ENCODE peak calls at places on chromosomes 5 and 9, in four cellular contexts. One of them, this sample, is unnamed.

GRCh38 chr9:86079421-86080111 is 19.8 kb downstream of the GOLM1 start:
- DNase-seq in kidney epithelial cell: no peak
- DNase-seq in kidney glomerular epithelial cell: peak
- DNase-seq in AG04449: no peak
- DNase-seq in this sample: peak

GRCh38 chr9:9392755-9393154 is 1220.0 kb downstream of the PTPRD start:
- DNase-seq in kidney epithelial cell: no peak
- DNase-seq in kidney glomerular epithelial cell: no peak
- DNase-seq in AG04449: no peak
- DNase-seq in this sample: no peak

GRCh38 chr9:24497671-24498070 is 48.0 kb downstream of the IZUMO3 start:
- DNase-seq in kidney epithelial cell: no peak
- DNase-seq in kidney glomerular epithelial cell: no peak
- DNase-seq in AG04449: no peak
- DNase-seq in this sample: no peak

GRCh38 chr9:36780186-36780585 is 207.5 kb downstream of the MELK start:
- DNase-seq in kidney epithelial cell: no peak
- DNase-seq in kidney glomerular epithelial cell: no peak
- DNase-seq in AG04449: no peak
- DNase-seq in this sample: no peak

GRCh38 chr5:98827161-98827560 is 53.7 kb downstream of the RGMB start:
- DNase-seq in kidney epithelial cell: no peak
- DNase-seq in kidney glomerular epithelial cell: peak
- DNase-seq in AG04449: no peak
- DNase-seq in this sample: peak

GRCh38 chr5:8413975-8414374 is 545.0 kb downstream of the MTRR start:
- DNase-seq in kidney epithelial cell: no peak
- DNase-seq in kidney glomerular epithelial cell: no peak
- DNase-seq in AG04449: no peak
- DNase-seq in this sample: no peak

GRCh38 chr5:164052536-164053090 is 547.2 kb downstream of the MAT2B start:
- DNase-seq in kidney epithelial cell: no peak
- DNase-seq in kidney glomerular epithelial cell: no peak
- DNase-seq in AG04449: peak
- DNase-seq in this sample: no peak

GRCh38 chr9:82940386-82940785 is 122.6 kb downstream of the RASEF start:
- DNase-seq in kidney epithelial cell: no peak
- DNase-seq in kidney glomerular epithelial cell: no peak
- DNase-seq in AG04449: no peak
- DNase-seq in this sample: no peak

GRCh38 chr5:67094476-67095300 is 101.9 kb downstream of the CD180 start:
- DNase-seq in kidney epithelial cell: peak
- DNase-seq in kidney glomerular epithelial cell: peak
- DNase-seq in AG04449: peak
- DNase-seq in this sample: peak

GRCh38 chr9:78316151-78316892 is 19.4 kb downstream of the PSAT1 start:
- DNase-seq in kidney epithelial cell: no peak
- DNase-seq in kidney glomerular epithelial cell: no peak
- DNase-seq in AG04449: no peak
- DNase-seq in this sample: no peak

GRCh38 chr5:32027717-32028321 is 146.3 kb downstream of the GOLPH3 start:
- DNase-seq in kidney epithelial cell: peak
- DNase-seq in kidney glomerular epithelial cell: peak
- DNase-seq in AG04449: peak
- DNase-seq in this sample: peak

GRCh38 chr5:98839469-98840383 is 66.3 kb downstream of the RGMB start:
- DNase-seq in kidney epithelial cell: no peak
- DNase-seq in kidney glomerular epithelial cell: peak
- DNase-seq in AG04449: no peak
- DNase-seq in this sample: peak

GRCh38 chr5:172266676-172267092 is 16.9 kb downstream of the UBTD2 start:
- DNase-seq in kidney epithelial cell: no peak
- DNase-seq in kidney glomerular epithelial cell: no peak
- DNase-seq in AG04449: no peak
- DNase-seq in this sample: no peak

This sample was measured in kidney tubule cell.